ENCODE peak calls at places on chromosomes 6 and 20, in four cellular contexts. V, W, E and A are unnamed samples.

GRCh38 chr6:148217051-148217450 is 125.6 kb upstream of the SASH1 start:
- DNase-seq in V (no peak), W (no peak), E (no peak), A (no peak)

GRCh38 chr6:10733151-10733715 is 10.4 kb downstream of the TMEM14C start:
- DNase-seq in V (no peak), W (no peak), E (no peak), A (no peak)

GRCh38 chr6:139544699-139545052 is 170.2 kb upstream of the CITED2 start:
- DNase-seq in V (peak; percentile 31), W (no peak), E (no peak), A (no peak)

GRCh38 chr20:44361021-44361420 is 5.5 kb downstream of the HNF4A start:
- DNase-seq in V (no peak), W (no peak), E (no peak), A (no peak)

GRCh38 chr6:133348846-133349245 is 107.7 kb downstream of the EYA4 start:
- DNase-seq in V (no peak), W (no peak), E (no peak), A (no peak)

GRCh38 chr6:19297880-19298279 is 539.3 kb upstream of the ID4 start:
- DNase-seq in V (no peak), W (peak; percentile 15), E (no peak), A (no peak)

GRCh38 chr20:59055302-59055701 is 12.7 kb upstream of the PRELID3B start:
- DNase-seq in V (no peak), W (no peak), E (no peak), A (no peak)

GRCh38 chr20:57102566-57102965 is 163.9 kb downstream of the BMP7 start:
- DNase-seq in V (no peak), W (no peak), E (no peak), A (no peak)

GRCh38 chr6:155440758-155441157 is 14.9 kb downstream of the NOX3 start:
- DNase-seq in V (no peak), W (no peak), E (no peak), A (no peak)

GRCh38 chr6:53042112-53042511 is 23.1 kb upstream of the FBXO9 start:
- DNase-seq in V (no peak), W (no peak), E (no peak), A (peak; percentile 35)

GRCh38 chr6:35497571-35498406 is 910 bp upstream of the TEAD3 start:
- DNase-seq in V (peak; percentile 83), W (peak; percentile 76), E (no peak), A (peak; percentile 47)

GRCh38 chr6:48834706-48835105 is 628.3 kb downstream of the MMUT start:
- DNase-seq in V (no peak), W (no peak), E (no peak), A (no peak)

GRCh38 chr6:156160007-156160787 is 617.0 kb upstream of the ARID1B start:
- DNase-seq in V (no peak), W (no peak), E (no peak), A (no peak)

GRCh38 chr20:9503530-9504251 is 10.7 kb upstream of the LAMP5 start:
- DNase-seq in V (peak; percentile 4), W (peak; percentile 44), E (no peak), A (no peak)

GRCh38 chr20:13200767-13201500 is 20.1 kb upstream of the ISM1 start:
- DNase-seq in V (no peak), W (no peak), E (no peak), A (no peak)

GRCh38 chr6:134481953-134482352 is 164.0 kb upstream of the SGK1 start:
- DNase-seq in V (no peak), W (no peak), E (no peak), A (no peak)

GRCh38 chr6:51213806-51214205 is 395.1 kb downstream of the TFAP2B start:
- DNase-seq in V (no peak), W (peak; percentile 45), E (no peak), A (no peak)

GRCh38 chr20:37763105-37763504 is 69.3 kb downstream of the CTNNBL1 start:
- DNase-seq in V (no peak), W (no peak), E (no peak), A (no peak)

GRCh38 chr6:21067521-21067920 is 526.0 kb upstream of the SOX4 start:
- DNase-seq in V (peak; percentile 12), W (no peak), E (no peak), A (no peak)

GRCh38 chr6:41732601-41733348 is 2.6 kb downstream of the TFEB start:
- DNase-seq in V (no peak), W (no peak), E (peak; percentile 62), A (no peak)

GRCh38 chr6:16322666-16323312 is 84.4 kb downstream of the GMPR start:
- DNase-seq in V (peak; percentile 91), W (no peak), E (no peak), A (no peak)

GRCh38 chr6:169738972-169739529 is 12.3 kb downstream of the DYNLT2 start:
- DNase-seq in V (no peak), W (no peak), E (no peak), A (no peak)

GRCh38 chr6:167676000-167676665 is 150.6 kb upstream of the AFDN start:
- DNase-seq in V (no peak), W (no peak), E (no peak), A (peak; percentile 99)

GRCh38 chr6:44217332-44218143 is 812 bp downstream of the MYMX start:
- DNase-seq in V (no peak), W (peak; percentile 64), E (no peak), A (no peak)

GRCh38 chr6:49556429-49556837 is 6.0 kb downstream of the C6orf141 start:
- DNase-seq in V (peak; percentile 87), W (no peak), E (no peak), A (peak; percentile 89)

GRCh38 chr6:143586557-143586956 is 75.0 kb upstream of the FUCA2 start:
- DNase-seq in V (no peak), W (peak; percentile 26), E (no peak), A (no peak)

GRCh38 chr20:38304845-38305447 is 990 bp downstream of the BPI start:
- DNase-seq in V (peak; percentile 52), W (peak; percentile 85), E (no peak), A (peak; percentile 31)

GRCh38 chr6:72653032-72653431 is 31.2 kb downstream of the KCNQ5 start:
- DNase-seq in V (no peak), W (no peak), E (no peak), A (no peak)

GRCh38 chr20:21826946-21827345 is 121.5 kb downstream of the PAX1 start:
- DNase-seq in V (no peak), W (peak; percentile 21), E (no peak), A (peak; percentile 34)

GRCh38 chr6:12403201-12403826 is 113.2 kb downstream of the EDN1 start:
- DNase-seq in V (no peak), W (no peak), E (no peak), A (no peak)

GRCh38 chr6:14922306-14922705 is 323.6 kb upstream of the JARID2 start:
- DNase-seq in V (no peak), W (peak; percentile 42), E (no peak), A (no peak)

GRCh38 chr6:14925627-14926026 is 320.2 kb upstream of the JARID2 start:
- DNase-seq in V (no peak), W (no peak), E (no peak), A (no peak)

GRCh38 chr6:14925025-14925595 is 320.8 kb upstream of the JARID2 start:
- DNase-seq in V (no peak), W (no peak), E (no peak), A (no peak)

GRCh38 chr6:14922706-14923105 is 323.2 kb upstream of the JARID2 start:
- DNase-seq in V (no peak), W (no peak), E (no peak), A (no peak)

GRCh38 chr6:14924126-14925024 is 321.5 kb upstream of the JARID2 start:
- DNase-seq in V (no peak), W (peak; percentile 72), E (no peak), A (no peak)
- TF ChIP-seq CBFB in V (no peak), W (peak; percentile 60), E (no peak), A (no peak)

DNA sequence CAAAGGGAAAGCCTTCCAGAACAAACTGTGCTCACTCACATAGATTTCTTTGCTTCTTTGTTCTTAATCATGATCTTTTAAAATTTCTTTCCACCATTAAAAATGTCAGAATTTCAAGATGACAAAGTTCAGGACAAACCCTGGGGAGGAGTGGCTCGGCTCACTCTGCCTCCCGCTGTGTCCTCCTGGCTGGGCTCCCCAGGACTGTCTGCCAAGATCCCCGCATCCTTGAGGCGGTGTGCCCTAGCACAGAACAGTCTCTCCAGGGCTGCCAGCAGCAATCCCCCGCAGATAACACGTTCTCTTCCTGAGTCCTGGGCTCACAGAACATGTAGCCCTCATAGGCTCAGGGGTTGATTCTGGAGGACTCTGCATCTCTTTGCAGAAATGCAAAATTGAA is 98.4 kb upstream of the KCNG1 start:
- DNase-seq in V (no peak), W (no peak), E (no peak), A (no peak)
- TF ChIP-seq CBFB in V (no peak), W (no peak), E (no peak), A (no peak)

GRCh38 chr6:71077655-71078054 is 120.8 kb upstream of the B3GAT2 start:
- DNase-seq in V (no peak), W (no peak), E (no peak), A (no peak)

GRCh38 chr6:71079707-71080106 is 122.8 kb upstream of the B3GAT2 start:
- DNase-seq in V (no peak), W (no peak), E (no peak), A (no peak)

GRCh38 chr6:71080151-71080550 is 123.3 kb upstream of the B3GAT2 start:
- DNase-seq in V (no peak), W (no peak), E (no peak), A (no peak)

GRCh38 chr6:71082033-71082620 is 125.3 kb upstream of the B3GAT2 start:
- DNase-seq in V (no peak), W (no peak), E (no peak), A (no peak)

GRCh38 chr6:71080793-71081192 is 123.9 kb upstream of the B3GAT2 start:
- DNase-seq in V (no peak), W (no peak), E (no peak), A (no peak)
- TF ChIP-seq CBFB in V (no peak), W (no peak), E (no peak), A (no peak)

DNA sequence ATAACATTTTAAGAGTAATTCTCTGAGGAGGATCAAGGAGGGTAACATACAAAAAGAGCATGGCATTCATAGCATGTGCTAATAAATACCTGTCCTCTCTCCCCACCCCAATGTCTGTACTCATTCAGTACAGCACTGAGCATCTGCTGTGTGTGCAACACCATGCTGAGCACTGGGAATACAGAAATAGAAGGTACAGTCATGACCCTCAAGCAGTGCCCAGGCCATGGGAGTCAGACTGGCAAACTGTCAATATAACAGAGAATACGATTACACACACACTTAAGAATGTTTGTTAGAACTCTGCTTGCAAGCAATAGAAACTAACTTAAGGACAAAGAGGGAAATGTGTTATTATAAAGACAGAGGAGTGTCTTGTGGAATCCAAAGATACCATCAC is 24.7 kb upstream of the ZFAND3 start:
- DNase-seq in V (no peak), W (no peak), E (no peak), A (no peak)
- TF ChIP-seq CBFB in V (no peak), W (no peak), E (no peak), A (no peak)

GRCh38 chr6:158630944-158631616 is 13.5 kb downstream of the DYNLT1 start:
- DNase-seq in V (no peak), W (no peak), E (no peak), A (no peak)
- TF ChIP-seq CBFB in V (no peak), W (no peak), E (no peak), A (no peak)

DNA sequence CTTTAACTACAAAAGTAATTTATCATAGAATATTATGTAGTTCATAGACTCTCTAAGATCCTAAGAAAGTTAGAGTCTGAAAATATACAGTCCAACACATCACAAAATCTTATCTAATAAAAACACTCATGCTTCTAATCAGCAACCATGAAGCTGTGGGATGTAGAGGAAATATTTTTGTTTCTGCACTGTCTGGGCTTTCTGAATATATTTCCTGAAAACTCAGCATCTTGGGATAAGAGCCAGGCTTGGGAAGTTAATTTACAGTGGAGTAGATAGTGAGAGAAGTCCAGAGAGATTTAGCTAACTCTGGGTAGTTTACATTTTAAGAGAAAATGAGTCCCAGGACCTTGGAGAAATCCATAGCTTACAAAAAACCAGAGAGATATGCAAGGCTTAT is 150.4 kb upstream of the BMP5 start:
- DNase-seq in V (no peak), W (no peak), E (no peak), A (no peak)
- TF ChIP-seq CBFB in V (no peak), W (no peak), E (no peak), A (no peak)